ENCODE peak calls at places on chromosome 13, in seven cellular contexts. One of them, this sample, is unnamed.

GRCh38 chr13:50078512-50079277 is 63.5 kb downstream of the KCNRG start:
- DNase-seq in psoas muscle: no peak
- DNase-seq in amniotic stem cell: no peak
- DNase-seq in stimulated activated CD4-positive, alpha-beta T cell treated with anti-CD3 and anti-CD28 coated beads, Interleukin-15, amount 100 ng/mL, for 1 hour: no peak
- DNase-seq in SK-N-DZ: no peak
- DNase-seq in uterus: no peak
- DNase-seq in LHCN-M2: no peak
- DNase-seq in this sample: no peak

GRCh38 chr13:49667773-49668172 is 23.5 kb downstream of the EBPL start:
- DNase-seq in LHCN-M2: peak
- DNase-seq in stimulated activated CD4-positive, alpha-beta T cell treated with anti-CD3 and anti-CD28 coated beads, Interleukin-15, amount 100 ng/mL, for 1 hour: no peak
- DNase-seq in psoas muscle: no peak
- DNase-seq in uterus: no peak
- DNase-seq in SK-N-DZ: no peak
- DNase-seq in amniotic stem cell: no peak
- DNase-seq in this sample: no peak

GRCh38 chr13:48431987-48432615 is 19.2 kb upstream of the LPAR6 start:
- DNase-seq in psoas muscle: no peak
- DNase-seq in uterus: no peak
- DNase-seq in SK-N-DZ: no peak
- DNase-seq in amniotic stem cell: no peak
- DNase-seq in stimulated activated CD4-positive, alpha-beta T cell treated with anti-CD3 and anti-CD28 coated beads, Interleukin-15, amount 100 ng/mL, for 1 hour: no peak
- DNase-seq in LHCN-M2: peak
- DNase-seq in this sample: no peak

GRCh38 chr13:106986033-106986484 is 418.1 kb upstream of the ARGLU1 start:
- DNase-seq in SK-N-DZ: no peak
- DNase-seq in stimulated activated CD4-positive, alpha-beta T cell treated with anti-CD3 and anti-CD28 coated beads, Interleukin-15, amount 100 ng/mL, for 1 hour: no peak
- DNase-seq in amniotic stem cell: no peak
- DNase-seq in psoas muscle: no peak
- DNase-seq in LHCN-M2: no peak
- DNase-seq in uterus: no peak
- DNase-seq in this sample: no peak

GRCh38 chr13:42102961-42103688 is 54.7 kb downstream of the DGKH start:
- DNase-seq in uterus: no peak
- DNase-seq in amniotic stem cell: no peak
- DNase-seq in SK-N-DZ: no peak
- DNase-seq in LHCN-M2: no peak
- DNase-seq in stimulated activated CD4-positive, alpha-beta T cell treated with anti-CD3 and anti-CD28 coated beads, Interleukin-15, amount 100 ng/mL, for 1 hour: no peak
- DNase-seq in psoas muscle: no peak
- DNase-seq in this sample: no peak

GRCh38 chr13:32150794-32151193 is 119.2 kb downstream of the FRY start:
- DNase-seq in amniotic stem cell: no peak
- DNase-seq in uterus: peak
- DNase-seq in SK-N-DZ: no peak
- DNase-seq in psoas muscle: peak
- DNase-seq in LHCN-M2: no peak
- DNase-seq in stimulated activated CD4-positive, alpha-beta T cell treated with anti-CD3 and anti-CD28 coated beads, Interleukin-15, amount 100 ng/mL, for 1 hour: no peak
- DNase-seq in this sample: no peak

GRCh38 chr13:35744566-35745203 is 268.2 kb upstream of the MAB21L1 start:
- DNase-seq in uterus: no peak
- DNase-seq in stimulated activated CD4-positive, alpha-beta T cell treated with anti-CD3 and anti-CD28 coated beads, Interleukin-15, amount 100 ng/mL, for 1 hour: no peak
- DNase-seq in amniotic stem cell: no peak
- DNase-seq in SK-N-DZ: peak
- DNase-seq in LHCN-M2: no peak
- DNase-seq in psoas muscle: no peak
- DNase-seq in this sample: no peak

GRCh38 chr13:32246468-32246867 is 68.7 kb downstream of the ZAR1L start:
- DNase-seq in amniotic stem cell: peak
- DNase-seq in uterus: peak
- DNase-seq in LHCN-M2: peak
- DNase-seq in stimulated activated CD4-positive, alpha-beta T cell treated with anti-CD3 and anti-CD28 coated beads, Interleukin-15, amount 100 ng/mL, for 1 hour: no peak
- DNase-seq in psoas muscle: peak
- DNase-seq in SK-N-DZ: peak
- DNase-seq in this sample: peak

GRCh38 chr13:51396352-51396751 is 56.5 kb downstream of the INTS6 start:
- DNase-seq in psoas muscle: no peak
- DNase-seq in stimulated activated CD4-positive, alpha-beta T cell treated with anti-CD3 and anti-CD28 coated beads, Interleukin-15, amount 100 ng/mL, for 1 hour: no peak
- DNase-seq in uterus: no peak
- DNase-seq in LHCN-M2: no peak
- DNase-seq in amniotic stem cell: no peak
- DNase-seq in SK-N-DZ: no peak
- DNase-seq in this sample: no peak

GRCh38 chr13:74681891-74682290 is 547.7 kb upstream of the KLF12 start:
- DNase-seq in uterus: no peak
- DNase-seq in stimulated activated CD4-positive, alpha-beta T cell treated with anti-CD3 and anti-CD28 coated beads, Interleukin-15, amount 100 ng/mL, for 1 hour: no peak
- DNase-seq in amniotic stem cell: no peak
- DNase-seq in LHCN-M2: peak
- DNase-seq in SK-N-DZ: no peak
- DNase-seq in psoas muscle: no peak
- DNase-seq in this sample: no peak

GRCh38 chr13:32413284-32413683 is 14.6 kb downstream of the N4BP2L1 start:
- DNase-seq in stimulated activated CD4-positive, alpha-beta T cell treated with anti-CD3 and anti-CD28 coated beads, Interleukin-15, amount 100 ng/mL, for 1 hour: no peak
- DNase-seq in uterus: no peak
- DNase-seq in LHCN-M2: no peak
- DNase-seq in SK-N-DZ: no peak
- DNase-seq in psoas muscle: no peak
- DNase-seq in amniotic stem cell: no peak
- DNase-seq in this sample: no peak

GRCh38 chr13:50197705-50198104 is 182.5 kb downstream of the KCNRG start:
- DNase-seq in SK-N-DZ: no peak
- DNase-seq in uterus: no peak
- DNase-seq in LHCN-M2: peak
- DNase-seq in amniotic stem cell: no peak
- DNase-seq in psoas muscle: no peak
- DNase-seq in stimulated activated CD4-positive, alpha-beta T cell treated with anti-CD3 and anti-CD28 coated beads, Interleukin-15, amount 100 ng/mL, for 1 hour: no peak
- DNase-seq in this sample: no peak

GRCh38 chr13:37868691-37869505 is 674 bp downstream of the TRPC4 start:
- DNase-seq in psoas muscle: no peak
- DNase-seq in amniotic stem cell: no peak
- DNase-seq in stimulated activated CD4-positive, alpha-beta T cell treated with anti-CD3 and anti-CD28 coated beads, Interleukin-15, amount 100 ng/mL, for 1 hour: no peak
- DNase-seq in SK-N-DZ: peak
- DNase-seq in LHCN-M2: peak
- DNase-seq in uterus: no peak
- DNase-seq in this sample: no peak